ENCODE peak calls at places on chromosomes 4 and X, in seven cellular contexts. L is G401, I is activated T-cell treated with anti-CD3 and anti-CD28 coated beads for 1 hour, Y is fibroblast of the aortic adventitia, P is iris pigment epithelial cell, B is lower lobe of right lung, A is non-pigmented ciliary epithelial cell. F is an unnamed sample.

GRCh38 chrX:119235872-119236598 is at the start of gene PGRMC1:
- DNase-seq in L (peak), Y (peak), B (peak), I (peak), P (peak), A (no peak), F (peak)

GRCh38 chr4:119898211-119898610 is 168.4 kb downstream of the MAD2L1 start:
- DNase-seq in P (no peak), I (no peak), Y (no peak), A (no peak), B (no peak), L (no peak), F (no peak)

GRCh38 chr4:55214172-55214571 is 88.8 kb upstream of the KDR start:
- DNase-seq in L (no peak), Y (no peak), A (no peak), I (no peak), P (peak), B (no peak), F (no peak)

GRCh38 chr4:102792361-102792936 is 31.7 kb upstream of the MANBA start:
- DNase-seq in P (no peak), B (no peak), Y (no peak), L (no peak), A (no peak), I (no peak), F (no peak)

GRCh38 chr4:141580523-141580922 is 55.9 kb upstream of the IL15 start:
- DNase-seq in P (peak), A (no peak), L (no peak), B (no peak), I (no peak), Y (no peak), F (no peak)

GRCh38 chr4:107213410-107213809 is 177.3 kb upstream of the DKK2 start:
- DNase-seq in L (no peak), B (no peak), P (peak), Y (no peak), A (no peak), I (no peak), F (no peak)

GRCh38 chr4:143555676-143556075 is 42.2 kb downstream of the SMARCA5 start:
- DNase-seq in I (no peak), B (no peak), P (peak), Y (no peak), A (no peak), L (no peak), F (no peak)

GRCh38 chr4:169253904-169254303 is 16.9 kb downstream of the SH3RF1 start:
- DNase-seq in P (peak), A (peak), I (no peak), Y (peak), B (no peak), L (no peak), F (no peak)

GRCh38 chr4:126364290-126364978 is 1049.7 kb downstream of the FAT4 start:
- DNase-seq in L (no peak), A (peak), B (no peak), P (peak), I (no peak), Y (no peak), F (no peak)

GRCh38 chr4:183783933-183784622 is 121.0 kb upstream of the STOX2 start:
- DNase-seq in B (no peak), L (no peak), P (peak), A (no peak), I (no peak), Y (peak), F (no peak)

GRCh38 chrX:129663171-129663570 is 8.4 kb upstream of the APLN start:
- DNase-seq in B (no peak), L (no peak), A (no peak), P (no peak), I (no peak), Y (peak), F (no peak)

GRCh38 chrX:1418901-1419544 is 27.1 kb upstream of the SLC25A6 start:
- DNase-seq in L (no peak), P (no peak), Y (no peak), I (no peak), B (peak), A (no peak), F (no peak)

GRCh38 chr4:3700223-3700622 is 66.0 kb upstream of the ADRA2C start:
- DNase-seq in I (no peak), P (no peak), Y (no peak), B (peak), A (no peak), L (no peak), F (no peak)

GRCh38 chrX:28058906-28059305 is 77.7 kb upstream of the DCAF8L1 start:
- DNase-seq in Y (no peak), P (peak), B (no peak), A (no peak), I (no peak), L (no peak), F (no peak)

GRCh38 chrX:56113785-56114436 is 118.2 kb upstream of the KLF8 start:
- DNase-seq in A (no peak), P (no peak), L (no peak), I (no peak), B (no peak), Y (no peak), F (no peak)

GRCh38 chr4:183876268-183876934 is 28.7 kb upstream of the STOX2 start:
- DNase-seq in L (peak), Y (peak), P (peak), I (no peak), B (peak), A (peak), F (no peak)

GRCh38 chr4:159229164-159229563 is 126.3 kb downstream of the RAPGEF2 start:
- DNase-seq in B (no peak), Y (peak), L (no peak), A (peak), I (no peak), P (peak), F (no peak)

GRCh38 chr4:56674984-56675383 is 6.1 kb downstream of the HOPX start:
- DNase-seq in B (no peak), A (no peak), Y (peak), P (no peak), L (no peak), I (no peak), F (no peak)

GRCh38 chrX:53704294-53704693 is 17.8 kb upstream of the HUWE1 start:
- DNase-seq in P (no peak), A (no peak), Y (no peak), L (no peak), I (no peak), B (no peak), F (no peak)

GRCh38 chr4:85968945-85969830 is 390.7 kb downstream of the MAPK10 start:
- DNase-seq in Y (peak), P (peak), I (no peak), A (no peak), B (no peak), L (peak), F (no peak)

GRCh38 chrX:100662791-100663190 is 18.8 kb downstream of the SRPX2 start:
- DNase-seq in L (no peak), A (no peak), B (no peak), P (peak), Y (no peak), I (no peak), F (no peak)

GRCh38 chr4:23897564-23898109 is 7.8 kb upstream of the PPARGC1A start:
- DNase-seq in B (no peak), P (no peak), A (no peak), L (no peak), Y (no peak), I (no peak), F (no peak)

GRCh38 chr4:6878451-6879059 is 31.1 kb upstream of the TBC1D14 start:
- DNase-seq in P (no peak), L (no peak), Y (no peak), B (no peak), I (no peak), A (no peak), F (no peak)

GRCh38 chr4:32858971-32859370 is 2138.8 kb downstream of the PCDH7 start:
- DNase-seq in L (no peak), P (peak), I (no peak), Y (peak), B (no peak), A (peak), F (no peak)

GRCh38 chrX:37824491-37825224 is 22.7 kb downstream of the DYNLT3 start:
- DNase-seq in A (no peak), B (no peak), P (no peak), I (no peak), Y (no peak), L (no peak), F (no peak)

GRCh38 chr4:2249526-2249991 is 7.6 kb upstream of the HAUS3 start:
- DNase-seq in B (peak), P (no peak), Y (no peak), L (no peak), I (no peak), A (no peak), F (no peak)

GRCh38 chr4:80112236-80112635 is 39.2 kb upstream of the ANTXR2 start:
- DNase-seq in Y (peak), L (no peak), B (no peak), A (no peak), P (no peak), I (no peak), F (no peak)

GRCh38 chrX:2707334-2707760 is 16.3 kb downstream of the CD99 start:
- DNase-seq in Y (peak), P (peak), L (peak), I (peak), B (no peak), A (no peak), F (no peak)

GRCh38 chrX:6383911-6384310 is 151.0 kb downstream of the VCX3A start:
- DNase-seq in P (no peak), I (no peak), Y (no peak), A (no peak), B (no peak), L (no peak), F (no peak)

GRCh38 chrX:1558761-1559468 is 21.9 kb upstream of the P2RY8 start:
- DNase-seq in B (no peak), A (no peak), Y (no peak), L (no peak), P (no peak), I (no peak), F (no peak)

GRCh38 chr4:826508-827208 is 729 bp upstream of the CPLX1 start:
- DNase-seq in P (no peak), L (no peak), A (no peak), I (no peak), B (peak), Y (no peak), F (no peak)

GRCh38 chr4:137794779-137795178 is 262.5 kb upstream of the PCDH18 start:
- DNase-seq in P (no peak), B (no peak), L (no peak), I (no peak), A (no peak), Y (peak), F (no peak)

GRCh38 chrX:129932137-129932791 is 26.3 kb downstream of the UTP14A start:
- DNase-seq in L (peak), B (peak), A (peak), P (peak), Y (peak), I (peak), F (peak)

F was measured in T-helper 9 cell.